ENCODE peak calls at places on chromosomes 4 and X, in four cellular contexts. Z is GM12878, V is HepG2, M is K562. I is an unnamed sample.

GRCh38 chrX:68433155-68433980 is at the start of gene OPHN1:
- DNase-seq in Z (no peak), V (peak; percentile 29), M (peak; percentile 88), I (peak; percentile 72)

GRCh38 chr4:134463771-134464170 is 262.2 kb upstream of the PABPC4L start:
- DNase-seq in Z (no peak), V (no peak), M (no peak), I (no peak)

GRCh38 chr4:38385286-38386010 is 278.6 kb upstream of the KLF3 start:
- DNase-seq in Z (no peak), V (peak; percentile 96), M (peak; percentile 72), I (no peak)

GRCh38 chrX:853304-853703 is 222.7 kb downstream of the SHOX start:
- DNase-seq in Z (no peak), V (no peak), M (no peak), I (no peak)

GRCh38 chr4:185945238-185945637 is 123.7 kb upstream of the TLR3 start:
- DNase-seq in Z (no peak), V (no peak), M (no peak), I (no peak)

GRCh38 chr4:123421227-123421941 is 24.8 kb downstream of the SPRY1 start:
- DNase-seq in Z (no peak), V (no peak), M (no peak), I (no peak)

GRCh38 chr4:23635468-23635867 is 254.4 kb downstream of the PPARGC1A start:
- DNase-seq in Z (no peak), V (no peak), M (no peak), I (no peak)

GRCh38 chrX:21408776-21409175 is 34.6 kb downstream of the CNKSR2 start:
- DNase-seq in Z (no peak), V (no peak), M (no peak), I (no peak)

GRCh38 chr4:114012749-114013148 is 33.3 kb upstream of the ARSJ start:
- DNase-seq in Z (no peak), V (no peak), M (no peak), I (no peak)

GRCh38 chrX:115642895-115643530 is 82.0 kb downstream of the PLS3 start:
- DNase-seq in Z (peak; percentile 23), V (peak; percentile 6), M (peak; percentile 53), I (peak; percentile 56)

GRCh38 chr4:102402223-102402622 is 56.9 kb upstream of the SLC39A8 start:
- DNase-seq in Z (no peak), V (no peak), M (no peak), I (no peak)

GRCh38 chr4:20386906-20387305 is 135.2 kb downstream of the SLIT2 start:
- DNase-seq in Z (no peak), V (no peak), M (no peak), I (no peak)

GRCh38 chr4:183554346-183554686 is 49.5 kb downstream of the ING2 start:
- DNase-seq in Z (no peak), V (no peak), M (no peak), I (no peak)

GRCh38 chr4:117467404-117467803 is 382.0 kb upstream of the TRAM1L1 start:
- DNase-seq in Z (no peak), V (no peak), M (no peak), I (no peak)

GRCh38 chrX:24037729-24038128 is 10.7 kb upstream of the KLHL15 start:
- DNase-seq in Z (no peak), V (no peak), M (no peak), I (no peak)

GRCh38 chr4:153346031-153346430 is 1.5 kb downstream of the MND1 start:
- DNase-seq in Z (no peak), V (no peak), M (no peak), I (no peak)

GRCh38 chr4:153348006-153348405 is 3.5 kb downstream of the MND1 start:
- DNase-seq in Z (no peak), V (no peak), M (peak; percentile 63), I (no peak)

GRCh38 chr4:153345011-153345981 is 808 bp downstream of the MND1 start:
- DNase-seq in Z (no peak), V (peak; percentile 64), M (peak; percentile 74), I (peak; percentile 58)

GRCh38 chr4:153347117-153347516 is 2.6 kb downstream of the MND1 start:
- DNase-seq in Z (no peak), V (no peak), M (no peak), I (no peak)

GRCh38 chr4:153346563-153346962 is 2.1 kb downstream of the MND1 start:
- DNase-seq in Z (no peak), V (no peak), M (peak; percentile 33), I (no peak)
- TF ChIP-seq TARDBP in Z (no peak), V (no peak), M (no peak), I (no peak)

GRCh38 chr4:145289403-145290076 is 109.2 kb upstream of the OTUD4 start:
- DNase-seq in Z (no peak), V (no peak), M (no peak), I (no peak)

GRCh38 chr4:145290953-145291352 is 110.6 kb upstream of the OTUD4 start:
- DNase-seq in Z (no peak), V (no peak), M (no peak), I (no peak)

GRCh38 chr4:145298885-145299284 is 118.5 kb upstream of the OTUD4 start:
- DNase-seq in Z (peak; percentile 26), V (no peak), M (no peak), I (no peak)

GRCh38 chr4:145297556-145297955 is 117.2 kb upstream of the OTUD4 start:
- DNase-seq in Z (peak; percentile 26), V (no peak), M (no peak), I (no peak)

GRCh38 chr4:145293658-145294057 is 113.3 kb upstream of the OTUD4 start:
- DNase-seq in Z (no peak), V (no peak), M (no peak), I (no peak)
- TF ChIP-seq SP1 in Z (no peak), V (no peak), M (no peak), I (no peak)

DNA sequence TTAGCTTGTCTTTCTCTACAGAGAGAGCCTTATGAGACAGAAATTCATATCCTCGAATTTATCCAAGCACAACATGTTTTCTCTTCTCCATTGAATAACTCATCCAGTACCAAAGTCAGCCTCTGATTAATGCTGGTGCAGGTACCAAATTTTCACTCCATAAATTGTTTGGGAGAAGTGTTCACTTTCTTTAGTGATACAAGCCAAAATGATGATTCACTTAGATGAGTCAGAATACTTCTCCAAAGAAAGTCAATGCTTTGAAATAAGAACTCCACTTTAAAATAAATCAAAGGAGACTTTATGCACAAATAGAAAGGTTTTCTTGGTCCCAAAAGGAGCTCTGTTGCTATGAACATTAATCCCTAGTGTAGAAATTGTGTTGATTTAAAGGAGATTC is 60.2 kb downstream of the MAOB start:
- DNase-seq in Z (no peak), V (no peak), M (no peak), I (no peak)
- TF ChIP-seq TARDBP in Z (no peak), V (no peak), M (no peak), I (no peak)

DNA sequence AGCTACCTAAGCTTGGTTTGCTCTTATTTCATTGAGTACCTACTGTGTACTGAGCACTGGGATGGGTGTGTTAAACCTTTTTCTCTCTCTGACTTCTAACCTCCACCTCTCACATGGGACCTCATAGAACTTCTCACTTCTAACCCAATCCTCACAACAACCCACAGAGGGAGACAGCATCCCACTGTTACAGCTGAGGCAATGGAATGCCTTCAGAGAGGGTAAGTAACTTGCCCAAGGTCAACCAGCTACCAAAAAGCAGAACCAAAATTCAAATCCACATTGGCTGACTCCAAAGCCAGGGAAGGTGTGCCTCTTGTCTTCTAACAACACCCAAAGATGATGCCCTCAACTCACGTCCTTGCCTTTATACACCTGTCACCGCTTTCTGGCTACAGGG is 5.4 kb downstream of the SEL1L3 start:
- DNase-seq in Z (no peak), V (no peak), M (no peak), I (no peak)
- TF ChIP-seq SP1 in Z (no peak), V (no peak), M (no peak), I (no peak)

DNA sequence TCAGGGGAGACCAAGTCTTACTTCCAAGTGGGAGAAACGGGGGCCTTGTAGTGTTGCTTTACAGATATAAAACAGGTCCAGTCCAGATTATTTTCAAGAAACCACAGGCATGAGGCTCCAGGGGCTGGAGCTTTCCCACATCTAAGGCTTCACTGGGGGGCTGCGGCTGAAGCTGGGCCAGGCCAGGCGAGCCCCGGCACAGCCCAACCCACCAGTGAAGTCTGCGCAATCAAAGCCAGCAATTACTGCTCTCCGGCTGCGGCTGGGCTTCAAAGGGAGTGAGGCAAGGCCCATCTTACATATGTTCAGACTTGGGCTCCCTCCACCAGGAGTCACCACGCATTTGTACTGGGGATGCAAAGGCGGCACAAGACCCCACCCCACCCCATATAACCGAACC is 61.7 kb downstream of the HADH start:
- DNase-seq in Z (no peak), V (no peak), M (no peak), I (no peak)
- TF ChIP-seq TARDBP in Z (no peak), V (no peak), M (no peak), I (no peak)